ENCODE peak calls at places on chromosomes 7 and 10, in five cellular contexts. V is HCT116, G is body of pancreas, Y is RWPE1, W is fibroblast of lung. A is an unnamed sample.

GRCh38 chr10:122696687-122697086 is 3.0 kb downstream of the C10orf120 start:
- DNase-seq in V (no peak), W (no peak), Y (no peak), G (no peak), A (no peak)

GRCh38 chr7:87875151-87876039 is 765 bp downstream of the SLC25A40 start:
- DNase-seq in V (no peak), Y (peak; percentile 16), W (no peak), G (no peak), A (no peak)

GRCh38 chr10:78045237-78045636 is 11.6 kb downstream of the RPS24 start:
- DNase-seq in Y (no peak), W (no peak), G (no peak), V (no peak), A (no peak)

GRCh38 chr10:133326745-133327650 is 9.7 kb downstream of the CALY start:
- DNase-seq in W (peak; percentile 52), Y (no peak), V (no peak), G (no peak), A (no peak)

GRCh38 chr10:73997479-73997805 is 474 bp upstream of the VCL start:
- DNase-seq in G (no peak), W (no peak), V (no peak), Y (no peak), A (no peak)

GRCh38 chr7:138254444-138254843 is 178.2 kb downstream of the AKR1D1 start:
- DNase-seq in G (no peak), W (no peak), V (no peak), Y (no peak), A (no peak)

GRCh38 chr7:13908667-13909382 is 80.6 kb downstream of the ETV1 start:
- DNase-seq in V (peak; percentile 68), W (no peak), Y (no peak), G (no peak), A (no peak)

GRCh38 chr7:146378196-146378595 is 261.6 kb downstream of the CNTNAP2 start:
- DNase-seq in Y (no peak), V (no peak), G (no peak), W (no peak), A (no peak)

GRCh38 chr10:49194212-49194920 is 6.2 kb upstream of the TMEM273 start:
- DNase-seq in V (no peak), Y (no peak), G (no peak), W (no peak), A (no peak)

GRCh38 chr7:38398725-38399321 is 125.4 kb upstream of the TARP start:
- DNase-seq in Y (peak; percentile 36), W (peak; percentile 34), G (peak; percentile 57), V (peak; percentile 33), A (peak; percentile 10)

GRCh38 chr10:12349628-12350166 is 350 bp downstream of the CAMK1D start:
- DNase-seq in V (no peak), Y (no peak), G (no peak), W (no peak), A (no peak)

GRCh38 chr10:34739915-34740314 is 75.2 kb downstream of the PARD3 start:
- DNase-seq in W (peak; percentile 92), Y (peak; percentile 25), V (no peak), G (peak; percentile 42), A (peak; percentile 41)

GRCh38 chr7:149627911-149628310 is 130.3 kb upstream of the ZNF746 start:
- DNase-seq in Y (no peak), W (no peak), V (no peak), G (no peak), A (no peak)

GRCh38 chr7:11329626-11330025 is 356.0 kb downstream of the PHF14 start:
- DNase-seq in G (no peak), V (no peak), W (no peak), Y (no peak), A (no peak)

GRCh38 chr7:103985565-103986126 is 3.8 kb downstream of the RELN start:
- DNase-seq in W (no peak), G (no peak), V (no peak), Y (no peak), A (no peak)

GRCh38 chr7:123788584-123788983 is 39.8 kb upstream of the WASL start:
- DNase-seq in G (no peak), W (no peak), V (no peak), Y (no peak), A (no peak)

GRCh38 chr10:45561952-45562351 is 110.6 kb downstream of the ZFAND4 start:
- DNase-seq in V (no peak), G (no peak), Y (no peak), W (no peak), A (no peak)

GRCh38 chr7:155322530-155322929 is 24.9 kb downstream of the INSIG1 start:
- DNase-seq in G (no peak), W (peak; percentile 38), Y (no peak), V (no peak), A (peak; percentile 8)

GRCh38 chr10:8726087-8726486 is 671.6 kb downstream of the GATA3 start:
- DNase-seq in V (no peak), Y (no peak), W (peak; percentile 3), G (no peak), A (no peak)

GRCh38 chr7:1054438-1055083 is 10.2 kb downstream of the GPR146 start:
- DNase-seq in Y (no peak), W (no peak), V (no peak), G (no peak), A (no peak)

GRCh38 chr7:37916673-37917660 is at the start of gene SFRP4:
- DNase-seq in Y (peak; percentile 2), G (peak; percentile 61), V (peak; percentile 34), W (peak; percentile 70), A (no peak)

GRCh38 chr10:114600067-114600466 is 58.0 kb downstream of the ABLIM1 start:
- DNase-seq in V (no peak), Y (no peak), W (no peak), G (no peak), A (no peak)

GRCh38 chr10:17227367-17228080 is 517 bp upstream of the VIM start:
- DNase-seq in G (no peak), W (no peak), V (no peak), Y (no peak), A (no peak)

GRCh38 chr7:1392556-1392955 is 66.7 kb downstream of the MICALL2 start:
- DNase-seq in G (no peak), W (no peak), V (no peak), Y (no peak), A (no peak)

GRCh38 chr7:41247128-41247865 is 455.6 kb downstream of the INHBA start:
- DNase-seq in G (no peak), W (peak; percentile 87), Y (peak; percentile 32), V (peak; percentile 54), A (no peak)

GRCh38 chr10:3278771-3279170 is 106.2 kb upstream of the PITRM1 start:
- DNase-seq in W (no peak), V (no peak), G (no peak), Y (no peak), A (no peak)

GRCh38 chr10:124074471-124075109 is 18.8 kb downstream of the CHST15 start:
- DNase-seq in G (no peak), V (no peak), Y (no peak), W (no peak), A (no peak)

GRCh38 chr7:88111136-88111748 is 108.6 kb downstream of the SRI start:
- DNase-seq in W (peak; percentile 46), G (no peak), V (peak; percentile 36), Y (peak; percentile 39), A (peak; percentile 36)

GRCh38 chr10:24958701-24959392 is 6.4 kb upstream of the PRTFDC1 start:
- DNase-seq in W (peak; percentile 88), G (no peak), Y (no peak), V (no peak), A (peak; percentile 41)

GRCh38 chr10:97065128-97065527 is 120.6 kb downstream of the SLIT1 start:
- DNase-seq in W (no peak), V (no peak), Y (peak; percentile 60), G (peak; percentile 43), A (peak; percentile 3)

GRCh38 chr7:76260171-76260703 is 42.2 kb upstream of the HSPB1 start:
- DNase-seq in G (no peak), V (peak; percentile 32), W (no peak), Y (peak; percentile 77), A (no peak)

GRCh38 chr7:80478683-80479082 is 33.2 kb downstream of the GNAT3 start:
- DNase-seq in G (no peak), V (no peak), W (peak; percentile 82), Y (peak; percentile 42), A (peak; percentile 61)

GRCh38 chr7:37921340-37921805 is 933 bp downstream of the EPDR1 start:
- DNase-seq in G (peak; percentile 41), W (peak; percentile 56), V (no peak), Y (no peak), A (no peak)

DNA sequence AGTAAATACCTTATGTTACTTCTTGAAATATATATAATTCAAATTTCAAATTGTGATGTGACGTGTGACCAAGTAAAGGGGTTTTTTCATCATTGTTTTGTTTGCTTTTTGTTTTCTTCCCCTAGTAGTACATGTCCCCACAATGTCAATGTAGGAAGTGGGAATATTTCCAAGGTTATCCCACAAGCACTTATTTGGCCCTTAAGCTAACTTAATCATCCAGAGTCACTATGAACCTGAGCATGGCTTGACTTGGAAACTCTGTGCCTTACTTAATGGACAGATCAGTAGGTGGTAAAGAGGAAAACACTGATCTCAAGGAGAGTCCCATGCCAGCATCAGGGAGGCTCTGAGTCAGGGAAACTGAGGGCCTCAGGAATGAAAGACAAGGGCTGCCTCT is 569.3 kb upstream of the IGFBP3 start:
- DNase-seq in G (no peak), W (peak; percentile 19), V (no peak), Y (no peak), A (no peak)
- TF ChIP-seq CTCF in G (no peak), W (no peak), V (no peak), Y (no peak), A (no peak)

GRCh38 chr10:103786020-103786419 is 69.4 kb downstream of the SH3PXD2A start:
- DNase-seq in G (no peak), Y (no peak), V (no peak), W (no peak), A (no peak)
- TF ChIP-seq CTCF in G (no peak), Y (no peak), V (no peak), W (no peak), A (no peak)

DNA sequence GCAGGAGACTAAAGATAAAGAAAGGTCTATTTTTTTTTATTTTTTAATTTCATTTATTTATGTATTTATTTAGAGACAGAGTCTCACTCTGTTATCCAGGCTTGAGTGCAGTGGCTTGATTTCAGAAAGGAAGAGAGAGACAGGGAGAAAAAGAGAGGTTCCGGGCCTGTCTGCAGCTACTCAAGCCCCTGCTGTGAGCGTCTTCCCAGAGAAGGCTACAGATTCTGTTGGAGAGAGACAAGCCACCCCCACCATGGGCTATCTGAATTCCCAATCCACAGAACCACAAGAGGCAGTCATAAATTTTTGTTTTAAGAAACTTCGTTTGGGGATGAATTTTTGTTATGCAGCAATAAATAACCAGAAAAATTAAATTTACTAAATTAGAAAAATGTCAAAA is 68.1 kb downstream of the CALN1 start:
- DNase-seq in Y (no peak), W (no peak), V (no peak), G (no peak), A (no peak)
- TF ChIP-seq CTCF in Y (no peak), W (no peak), V (no peak), G (no peak), A (no peak)

GRCh38 chr10:58086144-58086762 is 181.4 kb downstream of the IPMK start:
- DNase-seq in G (no peak), W (no peak), V (no peak), Y (no peak), A (no peak)

GRCh38 chr10:58089739-58090138 is 178.0 kb downstream of the IPMK start:
- DNase-seq in W (no peak), Y (no peak), V (no peak), G (no peak), A (no peak)

GRCh38 chr10:58086763-58087150 is 180.9 kb downstream of the IPMK start:
- DNase-seq in Y (no peak), V (no peak), G (no peak), W (no peak), A (no peak)

GRCh38 chr10:58082248-58082647 is 185.4 kb downstream of the IPMK start:
- DNase-seq in G (no peak), V (no peak), W (no peak), Y (no peak), A (no peak)

GRCh38 chr10:58087896-58088295 is 179.8 kb downstream of the IPMK start:
- DNase-seq in G (no peak), W (no peak), Y (peak; percentile 54), V (no peak), A (no peak)
- TF ChIP-seq CTCF in G (no peak), W (no peak), Y (no peak), V (no peak), A (no peak)

A was measured in HFFc6.